ENCODE peak calls at places on chromosome 10, in four cellular contexts. J is small intestine; S is CD8-positive, alpha-beta T cell; G is kidney. L is an unnamed sample.

GRCh38 chr10:89954787-89955566 is 253.6 kb downstream of the KIF20B start:
- DNase-seq in G (no peak), J (no peak), S (no peak), L (no peak)

GRCh38 chr10:3426190-3426845 is 253.7 kb upstream of the PITRM1 start:
- DNase-seq in S (no peak), G (no peak), J (peak), L (no peak)

GRCh38 chr10:6667679-6668270 is 87.7 kb upstream of the PRKCQ start:
- DNase-seq in S (no peak), J (peak), G (no peak), L (no peak)

GRCh38 chr10:90969148-90969547 is 48.3 kb upstream of the ANKRD1 start:
- DNase-seq in G (no peak), J (no peak), S (no peak), L (no peak)

GRCh38 chr10:124724279-124725027 is 19.7 kb downstream of the FAM53B start:
- DNase-seq in S (no peak), J (peak), G (peak), L (no peak)

GRCh38 chr10:7435674-7436073 is 24.8 kb upstream of the SFMBT2 start:
- DNase-seq in J (no peak), G (no peak), S (no peak), L (no peak)

GRCh38 chr10:101379663-101380352 is 25.8 kb downstream of the BTRC start:
- DNase-seq in S (no peak), G (no peak), J (no peak), L (no peak)

GRCh38 chr10:70053212-70053895 is 708 bp downstream of the MACROH2A2 start:
- DNase-seq in G (peak), J (peak), S (no peak), L (peak)

GRCh38 chr10:86968994-86969355 is 693 bp downstream of the ADIRF start:
- DNase-seq in J (no peak), S (no peak), G (no peak), L (peak)

GRCh38 chr10:24449769-24450310 is 240.9 kb downstream of the KIAA1217 start:
- DNase-seq in S (no peak), J (no peak), G (no peak), L (no peak)
- H3K4me3 ChIP-seq in S (no peak), J (no peak), G (peak), L (peak)

DNA sequence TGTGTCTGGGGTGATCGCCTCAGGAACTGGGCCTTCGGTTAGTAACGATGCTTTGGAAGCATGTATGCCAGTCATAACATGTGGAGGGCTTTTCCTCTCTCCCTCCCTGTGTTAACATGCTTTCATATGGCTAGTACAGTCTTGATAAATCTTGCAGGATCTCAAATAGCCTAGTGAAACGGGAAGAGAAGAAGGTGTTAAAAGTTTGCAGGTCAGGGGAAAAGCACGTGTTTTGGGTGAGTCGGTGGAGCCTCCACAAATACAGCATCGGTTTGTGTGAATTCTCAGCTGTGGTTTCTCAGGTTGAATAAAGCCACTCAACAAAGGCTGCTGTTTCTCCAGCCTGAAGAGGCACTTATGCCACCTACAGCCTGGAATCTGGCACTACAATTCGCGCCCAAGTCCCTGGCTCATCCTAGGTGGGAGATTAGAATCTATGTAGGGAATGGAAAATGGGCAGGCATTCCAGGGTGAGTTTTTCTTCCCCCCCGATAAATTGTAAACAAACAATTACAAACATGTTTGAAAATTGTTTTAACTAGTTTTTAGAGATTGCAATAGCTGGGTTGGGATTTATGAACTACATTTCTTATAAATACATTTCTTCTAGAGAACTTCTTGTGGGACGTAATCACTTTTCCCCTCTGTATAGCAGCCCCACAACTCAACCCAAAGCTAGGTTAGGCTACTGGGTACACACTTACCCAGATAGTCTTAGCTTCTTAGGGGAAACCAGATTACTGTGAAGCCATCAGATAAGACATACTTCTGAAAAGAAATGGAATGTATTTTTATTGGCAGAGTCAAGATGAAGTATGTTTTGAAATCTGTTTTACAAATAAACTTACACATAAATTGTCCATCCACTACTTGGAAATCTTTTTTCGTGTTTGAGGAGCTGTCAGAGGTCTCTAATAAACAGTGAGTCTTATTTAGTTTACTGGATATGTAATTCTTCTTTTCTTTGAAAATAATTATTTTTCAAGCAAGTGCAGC is 8.3 kb upstream of the GLRX3 start:
- DNase-seq in J (peak), G (no peak), S (peak), L (no peak)
- H3K27ac ChIP-seq in J (no peak), G (no peak), S (no peak), L (no peak)

GRCh38 chr10:15439381-15439837 is 68.3 kb upstream of the FAM171A1 start:
- DNase-seq in S (no peak), G (peak), J (peak), L (peak)
- H3K4me3 ChIP-seq in S (no peak), G (peak), J (no peak), L (peak)

DNA sequence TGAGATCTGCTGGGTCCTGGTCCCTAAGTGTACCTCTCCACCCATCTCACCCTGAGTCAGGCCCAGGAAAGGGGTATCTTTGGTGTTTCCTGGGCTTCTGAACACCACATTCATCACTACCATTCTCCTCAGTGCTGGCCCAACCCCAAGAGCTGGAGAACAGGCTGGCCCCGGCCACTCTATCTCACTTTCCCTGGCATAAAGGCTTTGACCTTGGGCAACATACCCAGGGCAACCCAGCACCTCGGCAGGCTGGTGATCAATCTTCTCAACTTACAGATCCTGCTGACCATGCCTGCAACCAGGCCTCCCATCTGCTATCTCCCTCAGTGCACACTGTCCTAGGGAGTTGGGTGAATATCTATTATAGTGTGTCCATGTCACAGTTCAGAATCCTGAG is 2.1 kb downstream of the VSIR start:
- DNase-seq in G (peak), S (no peak), J (no peak), L (peak)
- H3K27ac ChIP-seq in G (peak), S (peak), J (peak), L (peak)

GRCh38 chr10:99234067-99234738 is 1.4 kb downstream of the HPSE2 start:
- DNase-seq in J (peak), S (peak), G (peak), L (peak)
- H3K4me3 ChIP-seq in J (peak), S (peak), G (peak), L (peak)

DNA sequence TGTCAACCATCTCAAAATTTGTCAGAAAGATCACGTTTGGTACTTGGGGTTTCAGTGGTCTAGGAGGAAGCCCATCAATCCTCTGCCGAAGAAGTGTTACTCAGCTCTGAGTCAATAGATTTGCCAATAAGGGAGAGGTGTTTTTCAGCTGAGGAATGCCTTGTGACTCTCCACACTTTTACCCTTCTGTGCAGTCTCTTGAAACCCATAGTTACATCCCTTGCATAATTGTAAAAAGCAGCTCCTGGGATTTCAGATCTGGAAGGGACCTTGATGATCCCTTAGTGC is 47.5 kb downstream of the INSYN2A start:
- DNase-seq in S (no peak), G (no peak), J (no peak), L (no peak)
- H3K27ac ChIP-seq in S (no peak), G (no peak), J (peak), L (no peak)